ENCODE peak calls at places on chromosomes 3 and 15, in four cellular contexts. L is HepG2, K is K562, B is GM12878. N is an unnamed sample.

GRCh38 chr3:132090921-132091320 is 56.1 kb upstream of the CPNE4 start:
- DNase-seq in L (no peak), K (no peak), B (no peak), N (no peak)

GRCh38 chr3:165192610-165193192 is 3.5 kb downstream of the SLITRK3 start:
- DNase-seq in L (no peak), K (no peak), B (no peak), N (peak; percentile 87)

GRCh38 chr3:123447416-123447748 is 1.5 kb downstream of the ADCY5 start:
- DNase-seq in L (no peak), K (no peak), B (no peak), N (no peak)

GRCh38 chr15:84649706-84650105 is 4.4 kb downstream of the WDR73 start:
- DNase-seq in L (no peak), K (no peak), B (no peak), N (no peak)

GRCh38 chr15:29805043-29805707 is 17.1 kb downstream of the TJP1 start:
- DNase-seq in L (peak; percentile 18), K (no peak), B (no peak), N (no peak)

GRCh38 chr3:102000620-102001209 is 151.4 kb downstream of the NFKBIZ start:
- DNase-seq in L (no peak), K (no peak), B (no peak), N (no peak)

GRCh38 chr3:149371001-149371722 is 6.3 kb downstream of the TM4SF1 start:
- DNase-seq in L (peak; percentile 66), K (no peak), B (no peak), N (peak; percentile 33)

GRCh38 chr15:73052679-73053397 is 575 bp downstream of the NEO1 start:
- DNase-seq in L (peak; percentile 37), K (peak; percentile 16), B (no peak), N (peak; percentile 82)

GRCh38 chr15:55530861-55531313 is 22.9 kb upstream of the DNAAF4 start:
- DNase-seq in L (peak; percentile 4), K (no peak), B (no peak), N (no peak)

GRCh38 chr15:72389231-72389630 is 8.9 kb upstream of the TMEM202 start:
- DNase-seq in L (no peak), K (no peak), B (no peak), N (no peak)

GRCh38 chr3:25292604-25293003 is 135.5 kb upstream of the RARB start:
- DNase-seq in L (no peak), K (no peak), B (no peak), N (no peak)

DNA sequence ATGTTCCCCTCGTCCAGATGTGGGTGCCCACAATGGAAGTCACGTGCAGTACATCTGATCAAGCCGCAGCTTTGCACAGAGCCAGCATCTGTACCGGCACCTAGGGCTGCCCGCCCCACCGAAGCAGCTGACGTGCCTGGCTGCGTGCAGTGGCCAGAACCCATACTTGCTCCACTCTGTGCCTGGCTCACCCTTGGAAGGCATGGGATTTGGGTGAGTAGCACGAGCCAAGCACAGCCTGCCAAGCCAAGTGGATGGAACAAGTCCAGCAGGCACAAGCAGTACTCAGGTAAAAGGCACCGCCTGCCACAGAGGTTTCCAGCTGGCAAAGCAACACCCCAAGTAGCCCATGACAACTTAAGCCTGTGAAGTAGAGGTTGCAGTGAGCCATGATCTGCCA is 261.3 kb downstream of the TBC1D5 start:
- DNase-seq in L (no peak), K (no peak), B (no peak), N (no peak)
- TF ChIP-seq JUNB in L (no peak), K (no peak), B (no peak), N (no peak)

GRCh38 chr15:89496155-89497098 is at the start of gene RHCG:
- DNase-seq in L (peak; percentile 69), K (peak; percentile 45), B (no peak), N (peak; percentile 96)
- H3K27me3 ChIP-seq in L (peaks cover 44% of the 10 kb centered on the region), K (peaks cover 65% of the 10 kb centered on the region), B (peaks cover 7% of the 10 kb centered on the region), N (peaks cover 33% of the 10 kb centered on the region)

GRCh38 chr3:11581237-11582122 is 62.2 kb downstream of the VGLL4 start:
- DNase-seq in L (no peak), K (no peak), B (no peak), N (no peak)

GRCh38 chr3:11583226-11583625 is 60.5 kb downstream of the VGLL4 start:
- DNase-seq in L (no peak), K (no peak), B (no peak), N (no peak)

GRCh38 chr3:11580645-11581044 is 63.1 kb downstream of the VGLL4 start:
- DNase-seq in L (no peak), K (no peak), B (no peak), N (no peak)

GRCh38 chr3:11583638-11584046 is 60.1 kb downstream of the VGLL4 start:
- DNase-seq in L (no peak), K (no peak), B (no peak), N (no peak)

GRCh38 chr3:11582123-11582968 is 61.4 kb downstream of the VGLL4 start:
- DNase-seq in L (no peak), K (no peak), B (no peak), N (peak; percentile 82)
- TF ChIP-seq JUNB in L (no peak), K (no peak), B (no peak), N (no peak)

DNA sequence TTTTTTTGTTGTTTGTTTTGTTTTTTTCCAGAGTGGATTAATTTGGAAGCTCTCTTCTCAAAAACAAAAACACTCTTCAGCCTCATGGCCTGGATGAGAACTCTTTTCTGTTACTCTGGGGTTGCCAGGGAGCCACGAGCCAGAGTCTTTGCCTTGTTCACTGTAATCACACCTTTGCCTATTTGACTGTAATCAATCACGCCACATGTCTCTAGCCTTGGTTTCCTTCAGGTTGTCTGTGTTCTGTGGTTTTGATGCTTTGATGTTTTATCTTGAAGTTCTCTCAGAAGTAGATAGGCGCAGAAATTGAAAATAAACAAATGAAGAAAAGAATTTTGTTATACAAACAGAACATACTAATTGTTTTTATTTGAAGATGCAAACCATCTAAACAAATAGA is 62.3 kb upstream of the IGF1R start:
- DNase-seq in L (no peak), K (no peak), B (no peak), N (no peak)
- H3K27me3 ChIP-seq in L (peaks cover 36% of the 10 kb centered on the region), K (no peaks in the 10 kb centered on the region), B (no peaks in the 10 kb centered on the region), N (no peaks in the 10 kb centered on the region)

DNA sequence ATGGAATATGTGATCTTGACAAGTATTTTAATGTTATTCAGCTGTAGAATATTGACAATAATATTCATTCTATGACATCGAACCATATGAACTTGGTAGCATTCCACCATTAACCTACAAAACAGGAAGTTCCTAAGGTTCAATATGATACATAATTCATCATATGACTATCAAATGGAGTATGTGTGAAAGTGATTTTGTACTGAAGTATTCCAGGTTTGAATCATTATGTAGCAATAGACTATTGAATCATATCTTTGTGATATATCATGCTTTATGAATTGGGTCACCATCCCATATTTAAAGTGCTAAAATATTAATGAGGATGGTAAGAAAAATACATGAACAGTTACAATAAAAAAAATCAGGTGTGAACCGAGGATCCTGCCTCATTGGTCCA is 95.1 kb downstream of the TP63 start:
- DNase-seq in L (no peak), K (no peak), B (no peak), N (no peak)
- TF ChIP-seq JUNB in L (no peak), K (no peak), B (peak; percentile 90), N (no peak)

GRCh38 chr3:36763850-36764703 is at the start of gene DCLK3:
- DNase-seq in L (no peak), K (no peak), B (no peak), N (peak; percentile 66)

GRCh38 chr3:36769926-36770325 is 5.6 kb upstream of the DCLK3 start:
- DNase-seq in L (no peak), K (no peak), B (no peak), N (no peak)

GRCh38 chr3:36765104-36765503 is 751 bp upstream of the DCLK3 start:
- DNase-seq in L (no peak), K (no peak), B (no peak), N (no peak)

GRCh38 chr3:36763111-36763849 is 1.1 kb downstream of the DCLK3 start:
- DNase-seq in L (no peak), K (no peak), B (no peak), N (peak; percentile 53)

DNA sequence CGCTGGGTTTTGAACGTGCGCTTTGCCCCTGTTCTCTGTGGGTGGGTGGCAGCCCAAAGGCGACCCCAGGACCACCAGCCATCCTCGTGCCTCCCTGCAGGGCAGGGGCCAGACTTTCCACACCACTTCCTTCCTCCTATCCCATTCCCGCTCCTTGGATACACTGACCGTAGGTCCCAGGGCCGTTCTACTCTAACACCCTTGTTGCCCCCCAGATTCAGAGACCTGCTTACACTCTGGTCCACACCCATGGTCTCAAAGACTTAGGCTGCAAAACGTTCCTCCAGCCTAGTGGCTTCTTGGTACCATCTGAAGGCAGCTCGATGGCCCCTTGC is 318 bp upstream of the DCLK3 start:
- DNase-seq in L (no peak), K (no peak), B (no peak), N (no peak)
- H3K27me3 ChIP-seq in L (no peaks in the 10 kb centered on the region), K (peaks cover 20% of the 10 kb centered on the region), B (peaks cover 8% of the 10 kb centered on the region), N (peaks cover 46% of the 10 kb centered on the region)

DNA sequence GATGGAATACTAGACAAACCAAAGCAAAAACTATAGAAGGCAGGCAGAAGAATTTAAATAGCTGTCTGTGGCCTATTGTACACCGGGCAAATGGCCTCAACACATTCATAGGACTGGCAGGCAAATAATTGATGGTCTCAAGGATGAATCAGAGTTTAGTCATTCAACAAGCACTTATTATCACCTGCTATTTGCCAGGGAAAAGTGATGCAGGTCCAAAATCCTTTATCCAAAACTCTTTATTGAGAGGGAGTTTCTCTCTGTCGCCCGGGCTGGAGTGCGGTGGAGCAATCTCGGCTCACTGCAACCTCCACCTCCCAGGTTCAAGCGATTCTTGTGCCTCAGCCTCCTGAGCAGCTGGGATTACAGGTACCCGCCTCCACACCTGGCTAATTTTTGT is 2.3 kb downstream of the EIF2AK4 start:
- DNase-seq in L (no peak), K (no peak), B (no peak), N (no peak)
- TF ChIP-seq JUNB in L (no peak), K (no peak), B (no peak), N (no peak)

N was measured in GM23338.